ENCODE peak calls at places on chromosomes 2 and 18, in four cellular contexts. One of them, this sample, is unnamed.

GRCh38 chr2:34353498-34354113 is 754.5 kb upstream of the FAM98A start:
- DNase-seq in HepG2: peak; percentile 27
- DNase-seq in H1: no peak
- DNase-seq in GM12878: no peak
- DNase-seq in this sample: no peak

GRCh38 chr18:7754725-7755181 is 187.6 kb downstream of the PTPRM start:
- DNase-seq in GM12878: no peak
- DNase-seq in HepG2: peak; percentile 94
- DNase-seq in H1: no peak
- DNase-seq in this sample: no peak

GRCh38 chr2:168687314-168687713 is 115.1 kb upstream of the NOSTRIN start:
- DNase-seq in GM12878: no peak
- DNase-seq in H1: no peak
- DNase-seq in HepG2: no peak
- DNase-seq in this sample: no peak

GRCh38 chr2:10980886-10981425 is 69.2 kb downstream of the KCNF1 start:
- DNase-seq in GM12878: no peak
- DNase-seq in HepG2: no peak
- DNase-seq in H1: no peak
- DNase-seq in this sample: no peak

GRCh38 chr2:56682397-56682760 is 498.6 kb downstream of the CCDC85A start:
- DNase-seq in H1: no peak
- DNase-seq in HepG2: no peak
- DNase-seq in GM12878: no peak
- DNase-seq in this sample: no peak

GRCh38 chr2:196718796-196719564 is 79.5 kb downstream of the CCDC150 start:
- DNase-seq in H1: peak; percentile 45
- DNase-seq in GM12878: no peak
- DNase-seq in HepG2: peak; percentile 79
- DNase-seq in this sample: peak; percentile 74

GRCh38 chr2:141438536-141438935 is 692.3 kb downstream of the LRP1B start:
- DNase-seq in GM12878: no peak
- DNase-seq in H1: no peak
- DNase-seq in HepG2: no peak
- DNase-seq in this sample: no peak

GRCh38 chr2:237604960-237605359 is 14.4 kb upstream of the RAB17 start:
- DNase-seq in H1: no peak
- DNase-seq in HepG2: peak; percentile 64
- DNase-seq in GM12878: no peak
- DNase-seq in this sample: no peak

GRCh38 chr2:124027182-124027581 is 2.1 kb downstream of the CNTNAP5 start:
- DNase-seq in HepG2: peak; percentile 64
- DNase-seq in H1: no peak
- DNase-seq in GM12878: peak; percentile 9
- DNase-seq in this sample: peak; percentile 38

GRCh38 chr2:7325186-7325585 is 408.0 kb downstream of the RNF144A start:
- DNase-seq in HepG2: no peak
- DNase-seq in GM12878: no peak
- DNase-seq in H1: no peak
- DNase-seq in this sample: no peak

GRCh38 chr18:46475367-46475752 is 181.7 kb downstream of the LOXHD1 start:
- DNase-seq in H1: no peak
- DNase-seq in HepG2: no peak
- DNase-seq in GM12878: no peak
- DNase-seq in this sample: no peak

GRCh38 chr18:79952996-79953559 is 1.6 kb upstream of the SLC66A2 start:
- DNase-seq in GM12878: no peak
- DNase-seq in HepG2: no peak
- DNase-seq in H1: peak; percentile 73
- DNase-seq in this sample: no peak

GRCh38 chr2:157036715-157037114 is 220.8 kb upstream of the GALNT5 start:
- DNase-seq in H1: no peak
- DNase-seq in GM12878: no peak
- DNase-seq in HepG2: no peak
- DNase-seq in this sample: no peak

GRCh38 chr2:136112949-136113766 is 4.8 kb downstream of the CXCR4 start:
- DNase-seq in H1: no peak
- DNase-seq in GM12878: no peak
- DNase-seq in HepG2: no peak
- DNase-seq in this sample: no peak

GRCh38 chr2:144469788-144470187 is 50.1 kb downstream of the ZEB2 start:
- DNase-seq in H1: no peak
- DNase-seq in GM12878: no peak
- DNase-seq in HepG2: no peak
- DNase-seq in this sample: no peak

GRCh38 chr18:62954341-62954740 is 239.0 kb downstream of the PHLPP1 start:
- DNase-seq in H1: no peak
- DNase-seq in GM12878: no peak
- DNase-seq in HepG2: peak; percentile 8
- DNase-seq in this sample: no peak

GRCh38 chr18:11150271-11150615 is 874 bp upstream of the PIEZO2 start:
- DNase-seq in HepG2: no peak
- DNase-seq in H1: peak; percentile 54
- DNase-seq in GM12878: no peak
- DNase-seq in this sample: no peak

GRCh38 chr2:187658952-187659525 is 104.8 kb upstream of the TFPI start:
- DNase-seq in HepG2: peak; percentile 24
- DNase-seq in GM12878: no peak
- DNase-seq in H1: no peak
- DNase-seq in this sample: no peak

GRCh38 chr18:53361044-53361443 is 863.4 kb downstream of the MBD2 start:
- DNase-seq in H1: no peak
- DNase-seq in HepG2: no peak
- DNase-seq in GM12878: no peak
- DNase-seq in this sample: no peak

GRCh38 chr2:144524190-144524957 is 4.5 kb upstream of the ZEB2 start:
- DNase-seq in GM12878: no peak
- DNase-seq in HepG2: no peak
- DNase-seq in H1: peak; percentile 83
- DNase-seq in this sample: peak; percentile 67

GRCh38 chr2:177553176-177553909 is 160.8 kb downstream of the AGPS start:
- DNase-seq in H1: no peak
- DNase-seq in GM12878: no peak
- DNase-seq in HepG2: no peak
- DNase-seq in this sample: peak; percentile 54

GRCh38 chr2:981258-981657 is 30.6 kb downstream of the SNTG2 start:
- DNase-seq in GM12878: no peak
- DNase-seq in HepG2: no peak
- DNase-seq in H1: no peak
- DNase-seq in this sample: no peak

GRCh38 chr2:981759-982158 is 31.1 kb downstream of the SNTG2 start:
- DNase-seq in GM12878: no peak
- DNase-seq in H1: no peak
- DNase-seq in HepG2: no peak
- DNase-seq in this sample: no peak

GRCh38 chr2:987789-988188 is 37.1 kb downstream of the SNTG2 start:
- DNase-seq in GM12878: no peak
- DNase-seq in H1: no peak
- DNase-seq in HepG2: no peak
- DNase-seq in this sample: no peak

GRCh38 chr2:989766-990467 is 39.3 kb downstream of the SNTG2 start:
- DNase-seq in GM12878: no peak
- DNase-seq in HepG2: no peak
- DNase-seq in H1: no peak
- DNase-seq in this sample: no peak

DNA sequence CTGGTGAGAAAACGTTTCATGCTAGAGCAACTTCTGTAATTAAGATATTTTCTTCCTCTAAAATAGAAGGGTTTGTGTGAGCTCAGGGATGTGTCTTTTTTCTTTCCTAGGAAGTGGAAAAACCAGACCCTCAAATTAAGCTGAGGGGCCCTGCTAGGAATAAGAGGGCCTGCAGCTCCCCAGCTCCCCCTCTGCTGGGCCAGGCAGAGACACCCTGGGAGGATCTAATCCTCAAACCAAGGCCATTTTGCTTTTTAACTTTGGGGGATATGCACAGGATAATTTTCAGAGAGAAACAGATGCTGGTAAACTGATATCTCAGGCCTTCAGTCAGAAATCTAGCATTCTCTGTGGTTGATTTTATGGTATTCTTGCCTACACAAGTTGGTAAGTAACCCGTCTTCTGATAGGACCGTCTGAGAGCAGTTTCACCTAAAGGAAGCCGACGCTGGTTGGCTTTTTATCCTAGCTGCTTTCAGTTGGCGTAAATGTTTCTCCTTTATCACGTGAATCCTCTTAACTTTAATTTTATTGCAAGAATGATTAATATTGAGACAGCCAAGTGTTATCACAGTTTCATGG is 34.8 kb downstream of the SNTG2 start:
- DNase-seq in HepG2: no peak
- DNase-seq in GM12878: no peak
- DNase-seq in H1: no peak
- DNase-seq in this sample: no peak
- TF ChIP-seq CREB1 in HepG2: no peak
- TF ChIP-seq CREB1 in GM12878: no peak
- TF ChIP-seq CREB1 in H1: no peak
- TF ChIP-seq CREB1 in this sample: no peak

GRCh38 chr2:201699384-201699783 is 940 bp upstream of the MPP4 start:
- DNase-seq in GM12878: no peak
- DNase-seq in H1: no peak
- DNase-seq in HepG2: no peak
- DNase-seq in this sample: no peak

GRCh38 chr2:201701591-201701990 is 3.1 kb upstream of the MPP4 start:
- DNase-seq in H1: no peak
- DNase-seq in GM12878: no peak
- DNase-seq in HepG2: no peak
- DNase-seq in this sample: no peak

GRCh38 chr2:201697899-201698298 is 545 bp downstream of the MPP4 start:
- DNase-seq in GM12878: no peak
- DNase-seq in HepG2: no peak
- DNase-seq in H1: no peak
- DNase-seq in this sample: no peak

GRCh38 chr2:201698588-201699226 is at the start of gene MPP4:
- DNase-seq in H1: no peak
- DNase-seq in HepG2: no peak
- DNase-seq in GM12878: no peak
- DNase-seq in this sample: no peak

GRCh38 chr2:201696151-201696659 is 2.2 kb downstream of the MPP4 start:
- DNase-seq in H1: no peak
- DNase-seq in HepG2: no peak
- DNase-seq in GM12878: no peak
- DNase-seq in this sample: no peak
- TF ChIP-seq ZNF274 in H1: no peak
- TF ChIP-seq ZNF274 in HepG2: no peak
- TF ChIP-seq ZNF274 in GM12878: no peak
- TF ChIP-seq ZNF274 in this sample: no peak

DNA sequence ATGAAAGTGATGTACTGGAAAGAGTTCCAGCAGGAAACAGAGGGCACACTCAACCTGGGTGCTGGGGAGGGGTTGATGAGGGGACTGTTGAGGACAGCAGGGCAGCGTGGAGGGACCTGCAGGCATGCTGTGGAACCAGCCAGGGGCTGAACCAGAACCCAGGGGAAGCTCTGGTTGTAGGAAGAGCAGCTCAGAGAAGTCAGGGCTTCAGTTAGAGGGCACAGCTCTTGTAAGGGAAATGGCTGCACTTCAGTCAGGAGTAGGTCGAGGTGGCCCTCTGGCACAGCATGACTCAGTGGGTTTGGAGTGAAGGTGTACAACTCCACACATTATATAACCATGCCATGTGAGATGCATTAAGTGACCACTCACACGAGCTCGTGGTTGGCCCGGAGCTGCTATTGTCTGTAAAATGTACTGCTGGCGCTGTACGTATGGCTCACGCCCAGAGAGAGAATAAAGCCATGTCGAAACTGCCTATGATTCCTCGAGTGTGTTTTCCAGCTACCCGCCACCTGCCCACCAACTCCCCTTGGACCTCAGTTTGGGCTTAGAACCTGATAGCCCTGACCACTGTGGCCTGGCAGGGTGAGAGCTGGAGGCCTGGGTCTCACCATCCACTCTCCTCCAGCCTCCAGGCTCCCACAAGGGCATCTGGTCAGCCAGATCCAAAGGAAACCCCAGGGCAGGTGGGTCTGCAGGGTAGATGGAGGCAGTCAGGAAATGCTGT is 136.5 kb upstream of the HS6ST1 start:
- DNase-seq in H1: peak; percentile 26
- DNase-seq in GM12878: no peak
- DNase-seq in HepG2: no peak
- DNase-seq in this sample: no peak
- TF ChIP-seq CREB1 in H1: no peak
- TF ChIP-seq CREB1 in GM12878: no peak
- TF ChIP-seq CREB1 in HepG2: no peak
- TF ChIP-seq CREB1 in this sample: no peak

DNA sequence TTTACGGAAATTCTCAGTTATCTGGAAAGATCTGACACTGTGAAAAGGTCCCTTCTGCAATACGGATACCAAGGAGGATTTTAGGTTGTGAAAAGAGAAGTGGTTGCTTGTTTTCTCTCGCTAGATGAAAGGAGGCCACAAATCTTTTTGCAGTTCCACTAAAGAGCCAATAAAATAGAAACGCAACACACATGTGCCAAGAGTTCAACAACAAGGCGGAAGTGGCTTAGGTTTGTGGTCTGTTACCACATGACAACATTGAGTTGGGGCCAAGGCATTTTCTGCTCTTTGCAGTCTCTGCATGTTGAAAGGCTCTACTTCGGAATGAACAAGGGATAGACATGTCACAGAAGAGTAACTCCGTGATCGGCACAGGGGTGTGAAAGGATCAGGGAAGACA is 115.7 kb upstream of the OSR1 start:
- DNase-seq in GM12878: peak; percentile 71
- DNase-seq in HepG2: no peak
- DNase-seq in H1: no peak
- DNase-seq in this sample: no peak
- TF ChIP-seq ZNF274 in GM12878: no peak
- TF ChIP-seq ZNF274 in HepG2: no peak
- TF ChIP-seq ZNF274 in H1: no peak
- TF ChIP-seq ZNF274 in this sample: no peak

GRCh38 chr2:222672068-222672401 is 577 bp downstream of the MOGAT1 start:
- DNase-seq in GM12878: no peak
- DNase-seq in H1: no peak
- DNase-seq in HepG2: no peak
- DNase-seq in this sample: no peak

GRCh38 chr2:222671259-222672067 is at the start of gene MOGAT1:
- DNase-seq in HepG2: peak; percentile 71
- DNase-seq in H1: peak; percentile 86
- DNase-seq in GM12878: no peak
- DNase-seq in this sample: no peak

GRCh38 chr2:222670191-222671038 is 1.0 kb upstream of the MOGAT1 start:
- DNase-seq in HepG2: peak; percentile 90
- DNase-seq in H1: no peak
- DNase-seq in GM12878: no peak
- DNase-seq in this sample: no peak

GRCh38 chr2:222668755-222669154 is 2.7 kb upstream of the MOGAT1 start:
- DNase-seq in H1: no peak
- DNase-seq in HepG2: peak; percentile 24
- DNase-seq in GM12878: no peak
- DNase-seq in this sample: peak; percentile 25

GRCh38 chr2:222669353-222669752 is 2.1 kb upstream of the MOGAT1 start:
- DNase-seq in HepG2: no peak
- DNase-seq in H1: no peak
- DNase-seq in GM12878: no peak
- DNase-seq in this sample: no peak
- TF ChIP-seq CREB1 in HepG2: no peak
- TF ChIP-seq CREB1 in H1: no peak
- TF ChIP-seq CREB1 in GM12878: no peak
- TF ChIP-seq CREB1 in this sample: no peak

GRCh38 chr2:44392338-44392943 is 30.7 kb downstream of the CAMKMT start:
- DNase-seq in HepG2: peak; percentile 47
- DNase-seq in GM12878: no peak
- DNase-seq in H1: no peak
- DNase-seq in this sample: peak; percentile 57
- TF ChIP-seq ZNF274 in HepG2: no peak
- TF ChIP-seq ZNF274 in GM12878: no peak
- TF ChIP-seq ZNF274 in H1: no peak
- TF ChIP-seq ZNF274 in this sample: no peak

This sample was measured in K562.